ENCODE peak calls at places on chromosomes 2 and 18, in five cellular contexts. A is T-helper 2 cell; V is activated naive CD4-positive, alpha-beta T cell; B is cerebellum; F is non-pigmented ciliary epithelial cell. M is an unnamed sample.

GRCh38 chr18:9984025-9984424 is 70.2 kb downstream of the VAPA start:
- DNase-seq in B (no peak), V (no peak), F (no peak), A (no peak), M (no peak)

GRCh38 chr2:55231546-55232083 is 478 bp downstream of the CLHC1 start:
- DNase-seq in A (no peak), B (no peak), V (no peak), F (no peak), M (no peak)

GRCh38 chr2:71595549-71595948 is 142.2 kb downstream of the DYSF start:
- DNase-seq in B (no peak), A (no peak), F (no peak), V (no peak), M (no peak)

GRCh38 chr18:43192408-43192807 is 76.9 kb upstream of the RIT2 start:
- DNase-seq in F (peak; percentile 1), A (no peak), B (no peak), V (no peak), M (no peak)

GRCh38 chr2:33372940-33373553 is 103.4 kb upstream of the RASGRP3 start:
- DNase-seq in V (no peak), B (peak; percentile 28), A (no peak), F (no peak), M (peak; percentile 18)

GRCh38 chr2:201452058-201452736 is 657 bp downstream of the STRADB start:
- DNase-seq in F (no peak), B (peak; percentile 54), A (no peak), V (no peak), M (no peak)

GRCh38 chr18:50582500-50582899 is 22.6 kb downstream of the MAPK4 start:
- DNase-seq in F (no peak), V (no peak), B (peak; percentile 35), A (no peak), M (no peak)

GRCh38 chr18:70289351-70290330 is 796 bp downstream of the SOCS6 start:
- DNase-seq in B (peak; percentile 35), V (no peak), F (no peak), A (no peak), M (no peak)

GRCh38 chr18:69727912-69728572 is 219.6 kb downstream of the CD226 start:
- DNase-seq in F (no peak), A (no peak), V (no peak), B (no peak), M (no peak)

GRCh38 chr2:10371441-10372194 is 68.9 kb downstream of the HPCAL1 start:
- DNase-seq in B (no peak), V (no peak), F (no peak), A (no peak), M (no peak)

GRCh38 chr18:58687871-58688308 is 16.6 kb downstream of the MALT1 start:
- DNase-seq in F (no peak), B (no peak), V (peak; percentile 11), A (peak; percentile 44), M (no peak)

GRCh38 chr2:202034249-202035088 is 814 bp downstream of the FZD7 start:
- DNase-seq in F (no peak), V (no peak), A (no peak), B (no peak), M (no peak)

GRCh38 chr2:156459720-156460119 is 23.5 kb downstream of the GPD2 start:
- DNase-seq in V (no peak), F (no peak), A (no peak), B (no peak), M (no peak)

GRCh38 chr2:134391751-134392160 is 137.9 kb downstream of the MGAT5 start:
- DNase-seq in B (no peak), F (no peak), A (no peak), V (no peak), M (no peak)

M was measured in RCC 7860.